ENCODE peak calls at places on chromosome 15, in nine cellular contexts. C is Calu3, A is AG04449, V is colonic mucosa, R is body of pancreas, S is tibial artery, D is fibroblast of the aortic adventitia, G is D721Med, T is B cell. M is an unnamed sample.

GRCh38 chr15:68209272-68209671 is 4.1 kb upstream of the CALML4 start:
- DNase-seq in S (peak), G (no peak), C (no peak), A (no peak), R (no peak), D (no peak), T (no peak), V (no peak), M (no peak)

GRCh38 chr15:47374222-47374621 is 343.1 kb upstream of the SEMA6D start:
- DNase-seq in C (no peak), G (no peak), D (peak), A (no peak), V (no peak), T (no peak), R (no peak), S (no peak), M (no peak)

GRCh38 chr15:67125589-67126502 is 60.4 kb downstream of the SMAD3 start:
- DNase-seq in C (peak), R (peak), V (no peak), G (no peak), T (no peak), D (peak), S (peak), A (peak), M (no peak)

GRCh38 chr15:79349526-79349925 is 38.6 kb downstream of the TMED3 start:
- DNase-seq in D (no peak), V (no peak), S (no peak), T (no peak), G (no peak), R (no peak), C (no peak), A (no peak), M (no peak)

GRCh38 chr15:101171954-101172353 is 79.9 kb downstream of the CHSY1 start:
- DNase-seq in T (no peak), S (no peak), A (no peak), V (no peak), C (no peak), D (no peak), R (no peak), G (no peak), M (no peak)

GRCh38 chr15:46652256-46652655 is 1017.4 kb downstream of the SQOR start:
- DNase-seq in G (no peak), S (no peak), R (no peak), T (no peak), D (no peak), A (no peak), C (no peak), V (no peak), M (no peak)

GRCh38 chr15:75483961-75484360 is 32.5 kb upstream of the SIN3A start:
- DNase-seq in D (no peak), S (no peak), A (no peak), C (no peak), V (no peak), T (no peak), G (no peak), R (no peak), M (no peak)

GRCh38 chr15:81877533-81878227 is 168.1 kb downstream of the MEX3B start:
- DNase-seq in R (no peak), C (no peak), A (no peak), V (no peak), D (no peak), T (no peak), S (no peak), G (no peak), M (no peak)

GRCh38 chr15:66680502-66680901 is 21.5 kb upstream of the SMAD6 start:
- DNase-seq in T (no peak), D (no peak), G (no peak), R (no peak), A (no peak), V (no peak), S (no peak), C (no peak), M (no peak)

GRCh38 chr15:81297147-81297572 is 26.8 kb downstream of the STARD5 start:
- DNase-seq in D (peak), G (no peak), A (no peak), R (no peak), C (peak), S (no peak), V (no peak), T (no peak), M (no peak)

GRCh38 chr15:88256261-88257230 is at the start of gene NTRK3:
- DNase-seq in G (no peak), S (no peak), C (no peak), A (no peak), T (no peak), R (no peak), V (no peak), D (peak), M (no peak)

GRCh38 chr15:88257311-88257901 is 867 bp upstream of the NTRK3 start:
- DNase-seq in D (peak), R (no peak), T (no peak), V (no peak), C (no peak), A (no peak), S (no peak), G (no peak), M (no peak)

GRCh38 chr15:88255496-88256171 is 905 bp downstream of the NTRK3 start:
- DNase-seq in A (no peak), G (peak), C (no peak), S (peak), V (no peak), T (no peak), R (peak), D (peak), M (no peak)

GRCh38 chr15:88255109-88255495 is 1.4 kb downstream of the NTRK3 start:
- DNase-seq in D (no peak), T (no peak), V (no peak), A (no peak), G (no peak), C (no peak), S (no peak), R (no peak), M (no peak)

GRCh38 chr15:88258021-88258641 is 1.6 kb upstream of the NTRK3 start:
- DNase-seq in R (peak), S (peak), G (no peak), V (no peak), C (no peak), T (no peak), D (peak), A (no peak), M (no peak)
- TF ChIP-seq CTCF in R (no peak), S (peak), G (no peak), V (no peak), C (no peak), T (no peak), D (peak), A (no peak), M (no peak)

DNA sequence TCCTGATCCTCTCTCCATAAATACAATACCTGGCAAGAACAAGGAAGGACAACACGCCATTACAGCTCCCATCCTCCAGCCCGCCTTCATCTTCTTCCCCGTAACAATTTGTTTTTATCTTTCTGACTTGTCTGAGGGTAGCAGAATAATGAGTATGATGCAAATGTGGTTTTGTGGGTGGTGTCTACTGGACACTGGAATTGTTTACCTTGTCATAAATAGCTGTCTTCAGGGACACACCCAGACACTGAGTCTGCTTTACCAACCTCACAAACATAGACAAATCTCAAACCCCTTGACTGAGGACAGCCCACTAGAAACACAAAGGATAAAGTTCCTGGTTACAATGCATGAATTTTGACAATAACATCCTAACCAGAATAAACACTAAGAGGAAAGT is 13.4 kb downstream of the WDR72 start:
- DNase-seq in A (no peak), T (no peak), G (no peak), S (no peak), V (no peak), R (no peak), C (no peak), D (no peak), M (no peak)
- TF ChIP-seq CTCF in A (no peak), T (no peak), G (no peak), S (no peak), V (no peak), R (no peak), C (no peak), D (no peak), M (no peak)

GRCh38 chr15:65082303-65082958 is 5.9 kb downstream of the KBTBD13 start:
- DNase-seq in C (peak), D (no peak), R (no peak), S (no peak), G (no peak), A (no peak), T (no peak), V (peak), M (no peak)
- TF ChIP-seq CTCF in C (no peak), D (no peak), R (no peak), S (no peak), G (no peak), A (no peak), T (no peak), V (no peak), M (no peak)

GRCh38 chr15:61184431-61184830 is 44.7 kb downstream of the RORA start:
- DNase-seq in T (no peak), V (no peak), S (no peak), C (no peak), A (no peak), R (no peak), G (no peak), D (no peak), M (no peak)
- TF ChIP-seq CTCF in T (no peak), V (no peak), S (no peak), C (no peak), A (no peak), R (no peak), G (peak), D (no peak), M (no peak)

DNA sequence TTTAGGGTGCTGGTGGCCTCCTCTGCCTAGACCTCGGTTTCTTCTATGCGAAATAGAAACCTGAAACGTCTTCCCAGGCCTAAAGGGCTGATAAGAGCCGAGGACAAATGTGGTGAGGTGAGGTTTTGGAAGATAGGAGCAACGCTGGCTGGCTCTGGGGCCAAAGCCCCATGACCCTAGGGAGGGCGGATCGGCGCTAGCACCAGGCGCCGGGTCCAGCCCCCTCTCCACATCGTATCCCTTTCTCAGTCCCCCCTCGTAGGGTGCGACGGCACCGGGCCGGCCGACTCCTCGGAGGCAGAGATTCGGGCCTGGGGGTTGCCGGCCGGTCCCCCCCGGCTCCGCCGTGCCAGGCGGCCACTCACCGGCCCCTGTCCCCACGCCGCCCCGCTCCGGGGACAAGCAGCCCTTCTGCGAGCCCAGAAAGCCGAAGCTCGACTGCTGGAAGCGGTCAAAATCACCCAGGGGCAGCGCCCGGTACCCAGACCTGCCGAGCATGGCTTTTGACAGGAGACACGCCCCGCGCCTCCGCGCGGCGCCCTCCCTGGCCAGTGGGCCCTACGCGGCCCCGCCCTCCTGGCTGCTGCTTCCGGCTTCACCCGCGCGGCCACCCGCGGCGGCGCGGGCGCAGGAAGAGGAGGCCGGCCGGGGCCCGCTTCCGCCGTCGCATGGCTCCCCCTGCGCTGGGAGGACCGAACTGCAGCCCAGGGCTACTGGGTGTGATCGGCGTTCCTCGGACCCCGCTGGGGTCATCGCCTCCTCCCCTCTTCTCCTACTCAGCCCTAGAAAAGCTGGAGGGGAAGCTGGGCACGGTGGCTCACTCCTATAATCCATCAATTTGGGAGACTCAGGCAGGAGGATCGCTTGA is at the start of gene STOML1:
- DNase-seq in C (peak), V (peak), D (peak), A (no peak), R (peak), T (peak), G (peak), S (peak), M (peak)
- TF ChIP-seq CTCF in C (peak), V (peak), D (peak), A (peak), R (peak), T (peak), G (peak), S (peak), M (peak)

GRCh38 chr15:93052090-93052892 is 36.7 kb downstream of the RGMA start:
- DNase-seq in C (no peak), D (no peak), V (no peak), T (no peak), S (no peak), G (no peak), A (no peak), R (no peak), M (no peak)
- TF ChIP-seq CTCF in C (no peak), D (no peak), V (no peak), T (no peak), S (no peak), G (peak), A (peak), R (no peak), M (peak)

DNA sequence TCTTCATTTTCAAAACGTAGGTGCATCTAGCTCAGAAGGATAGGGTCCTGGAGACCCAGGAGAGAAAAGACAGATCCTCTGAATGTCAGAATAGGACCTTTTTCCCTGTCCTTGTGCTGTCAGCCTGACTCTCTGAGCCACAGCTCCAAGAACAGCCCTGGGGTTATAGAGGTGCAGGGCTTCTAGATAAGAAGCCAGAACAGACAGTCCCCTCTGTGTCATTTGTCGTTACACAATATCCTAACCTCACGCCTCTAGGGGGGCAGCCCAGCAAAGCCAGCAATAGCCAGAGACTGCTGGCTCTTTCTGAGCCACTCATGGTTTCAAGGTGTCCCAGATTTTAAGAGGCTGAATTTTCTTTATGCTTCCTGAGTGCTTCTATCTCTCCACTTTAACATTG is 153.2 kb upstream of the THBS1 start:
- DNase-seq in C (no peak), S (no peak), R (peak), A (no peak), G (no peak), V (no peak), D (no peak), T (no peak), M (no peak)
- TF ChIP-seq CTCF in C (no peak), S (no peak), R (no peak), A (no peak), G (no peak), V (no peak), D (no peak), T (no peak), M (no peak)

GRCh38 chr15:63041982-63042878 is at the start of gene TPM1:
- DNase-seq in G (peak), S (peak), C (peak), T (no peak), R (peak), V (peak), D (peak), A (peak), M (no peak)
- TF ChIP-seq CTCF in G (no peak), S (no peak), C (no peak), T (no peak), R (no peak), V (no peak), D (no peak), A (peak), M (no peak)

GRCh38 chr15:72979308-72979707 is 73.0 kb upstream of the NEO1 start:
- DNase-seq in T (no peak), V (no peak), D (no peak), C (no peak), G (no peak), R (no peak), A (no peak), S (no peak), M (no peak)

GRCh38 chr15:72983812-72984211 is 68.5 kb upstream of the NEO1 start:
- DNase-seq in C (no peak), V (no peak), D (peak), A (no peak), G (no peak), R (no peak), T (no peak), S (no peak), M (no peak)

GRCh38 chr15:72979754-72980153 is 72.5 kb upstream of the NEO1 start:
- DNase-seq in D (no peak), G (no peak), S (no peak), V (no peak), C (no peak), A (no peak), R (no peak), T (no peak), M (no peak)

GRCh38 chr15:72982750-72983149 is 69.5 kb upstream of the NEO1 start:
- DNase-seq in A (no peak), G (no peak), C (no peak), T (no peak), S (no peak), R (no peak), V (no peak), D (peak), M (no peak)
- TF ChIP-seq CTCF in A (no peak), G (no peak), C (no peak), T (no peak), S (no peak), R (no peak), V (no peak), D (no peak), M (no peak)

GRCh38 chr15:39115379-39116057 is 465.4 kb upstream of the THBS1 start:
- DNase-seq in G (no peak), S (no peak), C (no peak), V (no peak), T (no peak), R (no peak), A (no peak), D (peak), M (no peak)
- TF ChIP-seq CTCF in G (no peak), S (no peak), C (no peak), V (no peak), T (no peak), R (no peak), A (no peak), D (no peak), M (no peak)

M was measured in LNCaP clone FGC.